ENCODE peak calls at places on chromosomes 7 and 10, in nine cellular contexts. B, O, W, J, L, R, Y, P and I are unnamed samples.

GRCh38 chr7:335358-336148 is 45.6 kb downstream of the FOXL3 start:
- DNase-seq in B (no peak), O (no peak), W (no peak), J (no peak), L (no peak), R (no peak), Y (no peak), P (no peak), I (no peak)

GRCh38 chr7:129664029-129665012 is 52.8 kb downstream of the NRF1 start:
- DNase-seq in B (peak), O (no peak), W (no peak), J (peak), L (no peak), R (peak), Y (no peak), P (peak), I (peak)

GRCh38 chr7:54989826-54990225 is 29.0 kb upstream of the EGFR start:
- DNase-seq in B (no peak), O (no peak), W (no peak), J (no peak), L (no peak), R (no peak), Y (no peak), P (no peak), I (no peak)

GRCh38 chr10:36591436-36591835 is 534.0 kb upstream of the ANKRD30A start:
- DNase-seq in B (no peak), O (no peak), W (no peak), J (no peak), L (no peak), R (no peak), Y (no peak), P (no peak), I (no peak)

GRCh38 chr7:125492521-125492920 is 562.9 kb upstream of the POT1 start:
- DNase-seq in B (no peak), O (no peak), W (no peak), J (no peak), L (no peak), R (no peak), Y (no peak), P (no peak), I (no peak)

GRCh38 chr10:110644598-110645462 is 694 bp downstream of the RBM20 start:
- DNase-seq in B (no peak), O (no peak), W (no peak), J (no peak), L (no peak), R (no peak), Y (no peak), P (no peak), I (no peak)

GRCh38 chr7:73986158-73986631 is 41.8 kb upstream of the ELN start:
- DNase-seq in B (no peak), O (no peak), W (no peak), J (no peak), L (no peak), R (no peak), Y (no peak), P (no peak), I (no peak)

GRCh38 chr7:73978681-73979563 is 49.1 kb upstream of the ELN start:
- DNase-seq in B (peak), O (no peak), W (peak), J (peak), L (no peak), R (no peak), Y (peak), P (peak), I (peak)

GRCh38 chr10:24550680-24551079 is 173.0 kb downstream of the ARHGAP21 start:
- DNase-seq in B (no peak), O (no peak), W (no peak), J (no peak), L (no peak), R (no peak), Y (no peak), P (no peak), I (no peak)

GRCh38 chr7:98719396-98719795 is 102.3 kb downstream of the NPTX2 start:
- DNase-seq in B (no peak), O (no peak), W (no peak), J (no peak), L (no peak), R (no peak), Y (no peak), P (no peak), I (no peak)

GRCh38 chr10:3350205-3350604 is 177.6 kb upstream of the PITRM1 start:
- DNase-seq in B (no peak), O (no peak), W (no peak), J (no peak), L (no peak), R (no peak), Y (no peak), P (no peak), I (no peak)

GRCh38 chr10:76080991-76081390 is 649.6 kb downstream of the LRMDA start:
- DNase-seq in B (no peak), O (no peak), W (no peak), J (peak), L (no peak), R (peak), Y (no peak), P (no peak), I (no peak)

GRCh38 chr10:35224045-35224740 is 97.5 kb downstream of the CREM start:
- DNase-seq in B (no peak), O (no peak), W (no peak), J (no peak), L (no peak), R (no peak), Y (no peak), P (no peak), I (no peak)

GRCh38 chr10:63718453-63718852 is 197.3 kb downstream of the REEP3 start:
- DNase-seq in B (no peak), O (no peak), W (no peak), J (no peak), L (no peak), R (no peak), Y (no peak), P (no peak), I (no peak)

GRCh38 chr10:124686707-124687376 is 57.3 kb downstream of the FAM53B start:
- DNase-seq in B (no peak), O (no peak), W (no peak), J (no peak), L (no peak), R (no peak), Y (no peak), P (no peak), I (no peak)

DNA sequence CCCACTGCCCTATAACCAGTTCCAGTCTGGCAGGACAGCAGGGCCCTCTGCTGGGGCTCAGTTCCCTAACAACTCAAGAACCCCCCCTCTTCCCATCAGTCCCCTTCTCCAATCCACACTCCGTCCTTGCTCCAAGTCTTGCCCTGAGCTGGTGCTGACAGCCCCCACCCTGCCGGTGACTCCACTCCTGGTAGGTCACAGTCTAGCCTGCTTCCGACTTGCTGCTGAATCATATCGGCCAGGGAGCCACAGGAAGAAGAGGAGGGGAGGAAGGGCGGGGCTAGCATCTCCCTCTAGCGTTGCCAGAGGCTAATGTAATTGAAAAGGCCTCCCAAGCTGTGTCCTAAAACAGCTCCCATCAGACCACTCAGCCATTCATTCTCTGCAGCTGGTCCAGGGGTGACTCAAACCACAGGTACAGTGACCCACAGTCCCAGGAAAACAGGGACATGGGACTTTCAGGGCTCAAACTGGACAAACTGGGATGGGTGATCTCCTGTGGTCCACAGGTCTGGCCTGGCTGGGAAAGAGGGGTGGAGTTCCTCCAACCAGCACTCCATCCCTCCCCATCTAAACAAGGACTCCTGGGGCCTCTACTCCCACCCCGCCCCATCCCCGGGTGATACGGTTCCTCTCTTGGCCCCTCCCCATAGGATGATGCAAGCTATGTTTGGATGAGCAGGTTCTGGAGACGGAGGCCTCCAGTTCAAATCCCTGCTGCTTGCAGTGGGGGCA is 158.8 kb downstream of the SH3PXD2A start:
- DNase-seq in B (no peak), O (peak), W (peak), J (peak), L (no peak), R (peak), Y (no peak), P (peak), I (peak)
- TF ChIP-seq CTCF in B (no peak), O (peak), W (peak), J (peak), L (no peak), R (peak), Y (peak), P (no peak), I (peak)

GRCh38 chr7:12069757-12070156 is 141.3 kb upstream of the TMEM106B start:
- DNase-seq in B (no peak), O (no peak), W (no peak), J (no peak), L (no peak), R (no peak), Y (no peak), P (no peak), I (no peak)

GRCh38 chr7:12064716-12065115 is 146.4 kb upstream of the TMEM106B start:
- DNase-seq in B (no peak), O (no peak), W (no peak), J (no peak), L (no peak), R (no peak), Y (no peak), P (no peak), I (no peak)

GRCh38 chr7:12066561-12066960 is 144.5 kb upstream of the TMEM106B start:
- DNase-seq in B (no peak), O (peak), W (no peak), J (peak), L (no peak), R (no peak), Y (no peak), P (peak), I (no peak)

GRCh38 chr7:12067156-12067831 is 143.8 kb upstream of the TMEM106B start:
- DNase-seq in B (peak), O (peak), W (peak), J (peak), L (peak), R (peak), Y (no peak), P (no peak), I (peak)

DNA sequence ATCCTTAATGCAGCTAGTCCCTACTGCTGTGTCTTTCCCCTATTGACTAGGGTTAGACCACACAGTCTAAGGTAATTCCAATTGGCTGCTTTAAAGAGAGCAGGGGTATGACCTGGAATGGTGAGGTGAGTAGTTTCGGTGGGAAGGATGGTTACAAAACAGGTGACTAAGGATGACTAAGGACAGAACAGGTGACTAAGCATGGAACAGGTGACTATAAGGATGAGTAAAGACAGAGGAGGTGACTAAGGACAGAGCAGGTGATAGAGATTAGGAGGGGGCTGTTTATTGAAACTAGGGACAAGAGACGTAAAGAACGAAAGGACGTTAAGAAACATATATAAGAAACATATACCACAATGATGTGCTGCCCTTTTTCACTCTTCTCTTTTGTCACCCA is 145.1 kb upstream of the TMEM106B start:
- DNase-seq in B (no peak), O (peak), W (no peak), J (peak), L (no peak), R (no peak), Y (no peak), P (peak), I (no peak)
- TF ChIP-seq CTCF in B (no peak), O (no peak), W (no peak), J (no peak), L (no peak), R (no peak), Y (no peak), P (no peak), I (no peak)

DNA sequence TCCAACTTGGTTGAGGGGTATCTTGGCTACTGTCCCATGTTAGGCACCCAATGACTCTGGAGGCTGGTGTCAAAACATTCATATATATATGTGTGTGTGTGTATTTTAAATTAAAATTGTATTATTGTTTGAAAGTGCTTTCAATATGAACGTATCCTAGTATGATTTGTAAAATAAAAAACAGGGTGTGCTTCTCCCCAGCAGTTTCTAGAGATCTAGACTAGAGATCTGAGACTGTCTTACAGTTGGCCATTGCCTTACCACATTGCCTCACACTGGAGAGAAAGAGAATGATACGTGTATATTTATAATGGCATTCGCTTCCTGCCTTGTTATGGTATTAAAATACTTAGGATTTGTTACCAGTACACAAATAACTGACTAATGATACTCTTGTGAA is 1.2 kb downstream of the BAG3 start:
- DNase-seq in B (peak), O (no peak), W (no peak), J (peak), L (peak), R (peak), Y (no peak), P (no peak), I (peak)
- TF ChIP-seq CTCF in B (no peak), O (peak), W (peak), J (peak), L (peak), R (peak), Y (peak), P (no peak), I (peak)

GRCh38 chr10:44510716-44511115 is 125.8 kb upstream of the CXCL12 start:
- DNase-seq in B (no peak), O (no peak), W (no peak), J (peak), L (no peak), R (peak), Y (no peak), P (no peak), I (no peak)

GRCh38 chr10:44511601-44512000 is 126.7 kb upstream of the CXCL12 start:
- DNase-seq in B (no peak), O (no peak), W (no peak), J (no peak), L (no peak), R (no peak), Y (no peak), P (no peak), I (no peak)

GRCh38 chr10:44512345-44513095 is 127.6 kb upstream of the CXCL12 start:
- DNase-seq in B (no peak), O (no peak), W (no peak), J (no peak), L (no peak), R (no peak), Y (no peak), P (no peak), I (no peak)

GRCh38 chr10:44516941-44517340 is 132.0 kb upstream of the CXCL12 start:
- DNase-seq in B (no peak), O (no peak), W (no peak), J (no peak), L (no peak), R (no peak), Y (no peak), P (no peak), I (no peak)

DNA sequence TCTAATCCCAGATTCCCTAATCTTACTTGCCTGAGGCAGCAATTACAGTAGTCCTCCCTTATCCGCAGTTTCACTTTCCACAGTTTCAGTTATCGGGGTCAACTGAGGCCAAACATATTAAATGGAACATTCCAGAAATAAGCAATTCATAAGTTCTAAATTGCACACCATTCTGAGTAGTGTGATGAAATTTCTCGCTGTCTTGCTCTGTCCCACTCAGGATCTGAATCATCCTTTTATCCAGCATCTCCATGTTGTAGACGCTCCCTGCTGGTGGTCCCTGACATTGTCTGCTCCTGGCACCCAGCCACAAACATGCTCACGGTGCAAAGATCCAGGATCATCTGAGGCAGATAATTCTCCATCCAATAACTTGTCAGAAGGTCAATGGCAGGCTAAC is 128.7 kb upstream of the CXCL12 start:
- DNase-seq in B (no peak), O (no peak), W (no peak), J (peak), L (no peak), R (peak), Y (no peak), P (no peak), I (no peak)
- TF ChIP-seq CTCF in B (no peak), O (no peak), W (no peak), J (no peak), L (no peak), R (peak), Y (no peak), P (no peak), I (no peak)

GRCh38 chr10:70053212-70053895 is 708 bp downstream of the MACROH2A2 start:
- DNase-seq in B (peak), O (no peak), W (no peak), J (no peak), L (no peak), R (peak), Y (no peak), P (no peak), I (peak)

GRCh38 chr10:70052462-70053211 is at the start of gene MACROH2A2:
- DNase-seq in B (peak), O (no peak), W (no peak), J (peak), L (peak), R (peak), Y (peak), P (no peak), I (peak)

GRCh38 chr10:70054902-70055301 is 2.3 kb downstream of the MACROH2A2 start:
- DNase-seq in B (no peak), O (no peak), W (no peak), J (no peak), L (no peak), R (no peak), Y (no peak), P (no peak), I (no peak)

GRCh38 chr10:70055550-70055949 is 2.9 kb downstream of the MACROH2A2 start:
- DNase-seq in B (no peak), O (no peak), W (no peak), J (no peak), L (no peak), R (no peak), Y (no peak), P (no peak), I (no peak)

DNA sequence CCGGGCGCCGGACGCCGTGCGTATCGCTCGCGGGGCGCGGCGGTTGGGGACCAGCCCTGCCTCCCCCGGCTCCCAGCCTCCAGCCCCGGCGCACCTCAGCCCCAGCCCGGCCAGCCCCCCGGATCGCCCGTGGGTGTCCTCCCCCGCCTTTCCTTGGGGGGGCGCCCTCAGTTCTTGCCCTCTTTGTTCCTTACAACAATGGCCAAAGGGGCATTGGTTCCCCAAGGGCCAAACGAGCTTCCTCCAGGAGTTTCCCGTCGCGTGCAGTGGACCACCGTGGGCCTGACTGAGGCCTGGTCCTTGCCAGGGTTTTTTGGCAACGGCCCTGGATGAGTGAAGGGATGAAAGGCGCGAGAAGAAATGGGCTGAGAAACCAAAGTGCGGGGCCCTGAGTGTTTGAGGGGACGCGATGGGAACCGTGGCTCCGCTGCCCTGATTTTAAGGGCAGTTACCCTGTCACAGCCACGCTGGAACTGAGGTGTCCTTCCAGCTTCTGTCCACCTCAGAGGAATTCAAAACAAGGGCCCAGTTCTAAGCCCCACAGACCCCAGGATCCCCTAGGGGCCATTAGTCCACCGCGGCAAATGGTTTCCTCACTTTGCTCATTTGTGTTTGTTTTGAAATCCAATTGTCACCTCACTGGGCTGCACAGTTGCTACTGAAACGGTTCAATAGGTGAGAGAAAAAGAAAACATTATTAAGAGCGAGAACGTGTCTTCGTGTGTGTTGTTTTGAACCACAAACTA is 1.4 kb downstream of the MACROH2A2 start:
- DNase-seq in B (peak), O (no peak), W (no peak), J (no peak), L (no peak), R (no peak), Y (no peak), P (no peak), I (no peak)
- TF ChIP-seq CTCF in B (peak), O (peak), W (no peak), J (peak), L (no peak), R (peak), Y (peak), P (peak), I (no peak)

DNA sequence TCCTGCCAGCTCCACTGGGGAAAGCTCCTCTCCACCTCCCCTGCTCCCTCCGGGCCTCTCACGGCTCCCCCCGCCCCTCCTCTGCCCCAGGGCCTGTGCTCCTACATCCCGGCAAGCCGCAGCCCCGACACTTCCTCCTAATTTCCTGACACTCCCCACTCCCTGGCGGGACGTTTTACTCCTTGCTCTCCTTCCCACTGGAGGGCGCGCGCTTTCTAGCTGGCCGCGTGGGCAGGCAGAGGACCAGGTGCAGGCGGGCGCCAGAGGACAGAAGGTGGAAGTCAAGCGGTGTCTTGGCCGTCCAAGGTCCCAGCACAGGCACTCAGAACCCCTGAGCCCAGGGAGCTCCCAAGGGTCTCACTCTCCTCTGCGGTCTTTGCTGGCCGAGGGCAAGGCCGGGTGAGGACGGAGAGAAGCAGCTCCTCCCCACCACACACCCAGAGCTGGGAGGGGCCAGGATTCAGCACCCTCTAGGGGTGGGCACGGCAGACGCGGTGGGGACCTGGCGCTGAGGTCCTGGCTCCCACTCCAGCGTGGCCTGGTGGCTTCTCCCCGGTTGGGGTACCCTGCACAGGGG is 19.1 kb downstream of the ADAM8 start:
- DNase-seq in B (peak), O (no peak), W (peak), J (peak), L (peak), R (peak), Y (peak), P (no peak), I (no peak)
- TF ChIP-seq CTCF in B (no peak), O (peak), W (peak), J (peak), L (peak), R (peak), Y (peak), P (peak), I (peak)

GRCh38 chr7:87218941-87219544 is 489 bp downstream of the TMEM243 start:
- DNase-seq in B (peak), O (no peak), W (no peak), J (peak), L (peak), R (peak), Y (peak), P (no peak), I (peak)
- TF ChIP-seq CTCF in B (no peak), O (no peak), W (no peak), J (no peak), L (no peak), R (no peak), Y (no peak), P (no peak), I (no peak)